ENCODE peak calls at places on chromosome 6, in nine cellular contexts. O, V, P, H, Y, Q, I, Z and N are unnamed samples.

GRCh38 chr6:18248698-18249097 is 15.6 kb downstream of the DEK start:
- DNase-seq in O (no peak), V (no peak), P (no peak), H (no peak), Y (no peak), Q (no peak), I (no peak), Z (no peak), N (no peak)

GRCh38 chr6:41927253-41927652 is 6.0 kb downstream of the BYSL start:
- DNase-seq in O (no peak), V (no peak), P (no peak), H (no peak), Y (no peak), Q (no peak), I (no peak), Z (no peak), N (no peak)

GRCh38 chr6:156777866-156778614 is 862 bp downstream of the ARID1B start:
- DNase-seq in O (peak; percentile 85), V (peak; percentile 58), P (peak; percentile 70), H (peak; percentile 49), Y (peak; percentile 56), Q (peak; percentile 67), I (peak; percentile 43), Z (peak; percentile 73), N (peak; percentile 39)

GRCh38 chr6:87152528-87152950 is 2.8 kb upstream of the ZNF292 start:
- DNase-seq in O (no peak), V (no peak), P (no peak), H (peak; percentile 16), Y (no peak), Q (no peak), I (no peak), Z (no peak), N (no peak)

GRCh38 chr6:43077981-43078411 is 1.9 kb downstream of the PTK7 start:
- DNase-seq in O (no peak), V (no peak), P (no peak), H (peak; percentile 67), Y (no peak), Q (no peak), I (no peak), Z (no peak), N (no peak)

GRCh38 chr6:7505196-7505699 is 36.2 kb upstream of the DSP start:
- DNase-seq in O (no peak), V (no peak), P (no peak), H (peak; percentile 85), Y (no peak), Q (no peak), I (peak; percentile 93), Z (no peak), N (no peak)

GRCh38 chr6:33915134-33915533 is 111.3 kb upstream of the MLN start:
- DNase-seq in O (no peak), V (no peak), P (no peak), H (no peak), Y (no peak), Q (peak; percentile 14), I (no peak), Z (no peak), N (no peak)

GRCh38 chr6:158068893-158069799 is 87.5 kb downstream of the SYNJ2 start:
- DNase-seq in O (peak; percentile 88), V (no peak), P (no peak), H (peak; percentile 58), Y (no peak), Q (no peak), I (no peak), Z (no peak), N (no peak)

GRCh38 chr6:92688328-92688727 is 731.0 kb downstream of the EPHA7 start:
- DNase-seq in O (no peak), V (no peak), P (peak; percentile 20), H (no peak), Y (no peak), Q (no peak), I (no peak), Z (no peak), N (no peak)

GRCh38 chr6:101226677-101227135 is 166.8 kb upstream of the GRIK2 start:
- DNase-seq in O (no peak), V (peak; percentile 9), P (peak; percentile 34), H (peak; percentile 3), Y (peak; percentile 41), Q (no peak), I (no peak), Z (no peak), N (no peak)

GRCh38 chr6:27478141-27478705 is 5.3 kb upstream of the ZNF184 start:
- DNase-seq in O (no peak), V (no peak), P (peak; percentile 79), H (peak; percentile 40), Y (peak; percentile 8), Q (no peak), I (no peak), Z (no peak), N (no peak)

GRCh38 chr6:9896806-9897205 is 518.1 kb downstream of the TFAP2A start:
- DNase-seq in O (no peak), V (no peak), P (no peak), H (no peak), Y (no peak), Q (no peak), I (no peak), Z (no peak), N (no peak)

GRCh38 chr6:155195903-155196302 is 67.9 kb upstream of the CLDN20 start:
- DNase-seq in O (no peak), V (no peak), P (no peak), H (no peak), Y (no peak), Q (no peak), I (no peak), Z (no peak), N (no peak)

GRCh38 chr6:141242957-141243356 is 889.8 kb upstream of the GJE1 start:
- DNase-seq in O (no peak), V (no peak), P (no peak), H (no peak), Y (no peak), Q (no peak), I (no peak), Z (no peak), N (no peak)

GRCh38 chr6:111087106-111087835 is at the start of gene SLC16A10:
- DNase-seq in O (peak; percentile 91), V (peak; percentile 94), P (peak; percentile 48), H (no peak), Y (peak; percentile 56), Q (peak; percentile 82), I (peak; percentile 60), Z (peak; percentile 89), N (peak; percentile 48)

GRCh38 chr6:78850621-78851020 is 16.7 kb upstream of the IRAK1BP1 start:
- DNase-seq in O (no peak), V (no peak), P (no peak), H (no peak), Y (no peak), Q (no peak), I (no peak), Z (no peak), N (no peak)

GRCh38 chr6:43269273-43270007 is 26.2 kb downstream of the TTBK1 start:
- DNase-seq in O (peak; percentile 68), V (no peak), P (peak; percentile 48), H (no peak), Y (no peak), Q (peak; percentile 34), I (peak; percentile 29), Z (peak; percentile 36), N (no peak)

GRCh38 chr6:95596021-95596420 is 18.7 kb downstream of the MANEA start:
- DNase-seq in O (no peak), V (no peak), P (no peak), H (no peak), Y (no peak), Q (no peak), I (no peak), Z (no peak), N (no peak)

GRCh38 chr6:18260448-18261106 is 3.8 kb downstream of the DEK start:
- DNase-seq in O (no peak), V (peak; percentile 36), P (peak; percentile 43), H (peak; percentile 36), Y (no peak), Q (peak; percentile 16), I (no peak), Z (peak; percentile 10), N (no peak)

GRCh38 chr6:74519172-74519571 is 686.7 kb downstream of the COL12A1 start:
- DNase-seq in O (no peak), V (no peak), P (peak; percentile 46), H (peak; percentile 81), Y (no peak), Q (no peak), I (no peak), Z (no peak), N (no peak)

GRCh38 chr6:94196891-94197290 is 777.5 kb upstream of the EPHA7 start:
- DNase-seq in O (no peak), V (no peak), P (no peak), H (no peak), Y (no peak), Q (no peak), I (no peak), Z (no peak), N (no peak)

GRCh38 chr6:90894285-90895144 is 307.6 kb upstream of the MAP3K7 start:
- DNase-seq in O (no peak), V (no peak), P (no peak), H (no peak), Y (no peak), Q (no peak), I (no peak), Z (no peak), N (no peak)

GRCh38 chr6:42564496-42564890 is 664 bp downstream of the UBR2 start:
- DNase-seq in O (no peak), V (no peak), P (peak; percentile 76), H (no peak), Y (no peak), Q (no peak), I (no peak), Z (peak; percentile 66), N (no peak)

GRCh38 chr6:44228433-44228832 is 5.0 kb downstream of the SLC29A1 start:
- DNase-seq in O (no peak), V (no peak), P (no peak), H (no peak), Y (no peak), Q (no peak), I (no peak), Z (no peak), N (no peak)